ENCODE peak calls at places on chromosome 6, in five cellular contexts. R, C, I, L and A are unnamed samples.

GRCh38 chr6:170067257-170067656 is 223.6 kb downstream of the DLL1 start:
- DNase-seq in R (no peak), C (no peak), I (no peak), L (no peak), A (no peak)

GRCh38 chr6:145547596-145548325 is 187.6 kb downstream of the EPM2A start:
- DNase-seq in R (no peak), C (no peak), I (no peak), L (no peak), A (no peak)

GRCh38 chr6:118288355-118289124 is 259.6 kb upstream of the PLN start:
- DNase-seq in R (no peak), C (peak), I (no peak), L (no peak), A (no peak)

GRCh38 chr6:73519943-73520687 is 717 bp downstream of the EEF1A1 start:
- DNase-seq in R (peak), C (peak), I (peak), L (peak), A (peak)

GRCh38 chr6:38149526-38149925 is 330.0 kb downstream of the ZFAND3 start:
- DNase-seq in R (no peak), C (no peak), I (no peak), L (no peak), A (no peak)

GRCh38 chr6:12815884-12816600 is 99.5 kb downstream of the PHACTR1 start:
- DNase-seq in R (no peak), C (no peak), I (no peak), L (no peak), A (no peak)

GRCh38 chr6:6815732-6816131 is 227.2 kb downstream of the LY86 start:
- DNase-seq in R (no peak), C (no peak), I (no peak), L (no peak), A (no peak)

GRCh38 chr6:2976060-2976459 is 4.7 kb upstream of the SERPINB6 start:
- DNase-seq in R (no peak), C (no peak), I (no peak), L (no peak), A (no peak)

GRCh38 chr6:3987072-3987471 is 91.9 kb downstream of the FAM217A start:
- DNase-seq in R (no peak), C (peak), I (no peak), L (no peak), A (no peak)

GRCh38 chr6:148440877-148441453 is 98.3 kb downstream of the SASH1 start:
- DNase-seq in R (peak), C (peak), I (no peak), L (no peak), A (no peak)

GRCh38 chr6:5537967-5538366 is 276.7 kb downstream of the FARS2 start:
- DNase-seq in R (no peak), C (no peak), I (no peak), L (no peak), A (no peak)

GRCh38 chr6:28944412-28945006 is 20.7 kb upstream of the TRIM27 start:
- DNase-seq in R (peak), C (peak), I (peak), L (peak), A (peak)

GRCh38 chr6:151374024-151374423 is 17.3 kb downstream of the ZBTB2 start:
- DNase-seq in R (no peak), C (peak), I (no peak), L (no peak), A (no peak)

GRCh38 chr6:8243462-8243861 is 141.1 kb upstream of the EEF1E1 start:
- DNase-seq in R (no peak), C (no peak), I (no peak), L (no peak), A (no peak)

GRCh38 chr6:18349350-18349749 is 37.8 kb upstream of the RNF144B start:
- DNase-seq in R (no peak), C (no peak), I (no peak), L (no peak), A (no peak)

GRCh38 chr6:103367212-103367611 is 1492.5 kb downstream of the HACE1 start:
- DNase-seq in R (no peak), C (no peak), I (no peak), L (no peak), A (no peak)

GRCh38 chr6:5135783-5136376 is 50.7 kb downstream of the PPP1R3G start:
- DNase-seq in R (no peak), C (peak), I (no peak), L (peak), A (peak)

GRCh38 chr6:42316981-42317380 is 99.3 kb upstream of the MRPS10 start:
- DNase-seq in R (no peak), C (no peak), I (no peak), L (no peak), A (no peak)

GRCh38 chr6:143015300-143015706 is 45.4 kb upstream of the AIG1 start:
- DNase-seq in R (no peak), C (no peak), I (no peak), L (no peak), A (no peak)

GRCh38 chr6:117494694-117495318 is 12.3 kb downstream of the DCBLD1 start:
- DNase-seq in R (no peak), C (no peak), I (no peak), L (no peak), A (no peak)

GRCh38 chr6:33993653-33994052 is 152.2 kb downstream of the GRM4 start:
- DNase-seq in R (no peak), C (no peak), I (no peak), L (no peak), A (no peak)

GRCh38 chr6:65170273-65170672 is 536.8 kb downstream of the EYS start:
- DNase-seq in R (no peak), C (peak), I (no peak), L (no peak), A (no peak)

GRCh38 chr6:127190552-127190951 is 72.1 kb downstream of the RSPO3 start:
- DNase-seq in R (no peak), C (no peak), I (no peak), L (no peak), A (no peak)

GRCh38 chr6:118263929-118264486 is 284.1 kb upstream of the PLN start:
- DNase-seq in R (peak), C (peak), I (no peak), L (no peak), A (no peak)